ENCODE peak calls at places on chromosomes 1 and 21, in six cellular contexts. One of them, this sample, is unnamed.

GRCh38 chr1:4150262-4150661 is 250.2 kb upstream of the C1orf174 start:
- DNase-seq in cardiac fibroblast: no peak
- DNase-seq in esophagus muscularis mucosa: no peak
- DNase-seq in AG09319: no peak
- DNase-seq in ovary: no peak
- DNase-seq in GM13977: no peak
- DNase-seq in this sample: no peak

GRCh38 chr1:225146478-225146877 is 217.0 kb downstream of the DNAH14 start:
- DNase-seq in AG09319: no peak
- DNase-seq in esophagus muscularis mucosa: no peak
- DNase-seq in ovary: no peak
- DNase-seq in GM13977: no peak
- DNase-seq in cardiac fibroblast: no peak
- DNase-seq in this sample: no peak

GRCh38 chr1:61338899-61339298 is 256.5 kb downstream of the NFIA start:
- DNase-seq in GM13977: no peak
- DNase-seq in ovary: no peak
- DNase-seq in AG09319: no peak
- DNase-seq in cardiac fibroblast: no peak
- DNase-seq in esophagus muscularis mucosa: no peak
- DNase-seq in this sample: no peak

GRCh38 chr1:50976111-50976889 is 6.3 kb downstream of the CDKN2C start:
- DNase-seq in esophagus muscularis mucosa: no peak
- DNase-seq in ovary: no peak
- DNase-seq in GM13977: no peak
- DNase-seq in cardiac fibroblast: no peak
- DNase-seq in AG09319: no peak
- DNase-seq in this sample: no peak

GRCh38 chr1:85544689-85545203 is 35.8 kb upstream of the CCN1 start:
- DNase-seq in esophagus muscularis mucosa: no peak
- DNase-seq in AG09319: no peak
- DNase-seq in GM13977: no peak
- DNase-seq in cardiac fibroblast: peak; percentile 58
- DNase-seq in ovary: no peak
- DNase-seq in this sample: no peak

GRCh38 chr1:200257235-200257634 is 152.6 kb downstream of the ZNF281 start:
- DNase-seq in cardiac fibroblast: no peak
- DNase-seq in GM13977: no peak
- DNase-seq in ovary: no peak
- DNase-seq in AG09319: no peak
- DNase-seq in esophagus muscularis mucosa: no peak
- DNase-seq in this sample: no peak

GRCh38 chr1:163163861-163164582 is 38.7 kb downstream of the RGS5 start:
- DNase-seq in AG09319: no peak
- DNase-seq in ovary: no peak
- DNase-seq in cardiac fibroblast: peak; percentile 69
- DNase-seq in esophagus muscularis mucosa: no peak
- DNase-seq in GM13977: no peak
- DNase-seq in this sample: no peak

GRCh38 chr21:31172328-31172727 is 134.1 kb upstream of the KRTAP19-8 start:
- DNase-seq in GM13977: no peak
- DNase-seq in esophagus muscularis mucosa: no peak
- DNase-seq in AG09319: no peak
- DNase-seq in cardiac fibroblast: no peak
- DNase-seq in ovary: no peak
- DNase-seq in this sample: no peak

GRCh38 chr1:98278055-98278454 is 357.2 kb upstream of the DPYD start:
- DNase-seq in cardiac fibroblast: no peak
- DNase-seq in GM13977: no peak
- DNase-seq in AG09319: no peak
- DNase-seq in esophagus muscularis mucosa: no peak
- DNase-seq in ovary: no peak
- DNase-seq in this sample: no peak

GRCh38 chr1:14782741-14783591 is 184.5 kb downstream of the KAZN start:
- DNase-seq in ovary: no peak
- DNase-seq in cardiac fibroblast: no peak
- DNase-seq in esophagus muscularis mucosa: no peak
- DNase-seq in GM13977: no peak
- DNase-seq in AG09319: no peak
- DNase-seq in this sample: no peak
- TF ChIP-seq CTCF in ovary: no peak
- TF ChIP-seq CTCF in cardiac fibroblast: no peak
- TF ChIP-seq CTCF in esophagus muscularis mucosa: no peak
- TF ChIP-seq CTCF in GM13977: no peak
- TF ChIP-seq CTCF in AG09319: peak; percentile 11
- TF ChIP-seq CTCF in this sample: no peak

GRCh38 chr1:241266121-241266520 is 90.9 kb downstream of the RGS7 start:
- DNase-seq in GM13977: no peak
- DNase-seq in ovary: no peak
- DNase-seq in AG09319: no peak
- DNase-seq in cardiac fibroblast: peak; percentile 42
- DNase-seq in esophagus muscularis mucosa: no peak
- DNase-seq in this sample: no peak

GRCh38 chr1:241270016-241270415 is 87.0 kb downstream of the RGS7 start:
- DNase-seq in ovary: no peak
- DNase-seq in GM13977: no peak
- DNase-seq in cardiac fibroblast: no peak
- DNase-seq in esophagus muscularis mucosa: no peak
- DNase-seq in AG09319: no peak
- DNase-seq in this sample: no peak

GRCh38 chr1:241265428-241265827 is 91.6 kb downstream of the RGS7 start:
- DNase-seq in esophagus muscularis mucosa: no peak
- DNase-seq in GM13977: no peak
- DNase-seq in cardiac fibroblast: peak; percentile 60
- DNase-seq in ovary: no peak
- DNase-seq in AG09319: no peak
- DNase-seq in this sample: no peak

GRCh38 chr1:241271427-241271826 is 85.6 kb downstream of the RGS7 start:
- DNase-seq in AG09319: no peak
- DNase-seq in esophagus muscularis mucosa: no peak
- DNase-seq in GM13977: no peak
- DNase-seq in ovary: no peak
- DNase-seq in cardiac fibroblast: no peak
- DNase-seq in this sample: no peak

DNA sequence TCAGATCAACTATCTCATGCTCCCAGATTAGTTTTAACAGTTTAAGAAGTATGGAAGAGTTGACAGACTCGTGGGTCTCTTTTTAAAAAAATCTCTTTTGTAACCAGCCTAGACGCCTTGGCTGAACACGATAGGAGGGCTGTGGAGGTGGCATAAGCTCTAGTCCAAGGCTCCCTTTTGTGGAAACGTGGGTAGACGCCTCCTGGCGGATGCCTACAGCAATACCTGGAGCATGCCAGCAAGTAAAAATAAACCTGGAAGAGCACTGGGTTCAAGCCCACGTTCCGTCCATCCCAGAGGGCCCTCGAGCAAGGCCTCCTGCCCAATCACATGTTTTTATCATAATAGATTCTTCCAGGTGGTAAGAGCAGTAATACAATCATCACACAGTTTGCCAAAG is 87.9 kb downstream of the RGS7 start:
- DNase-seq in GM13977: no peak
- DNase-seq in AG09319: no peak
- DNase-seq in esophagus muscularis mucosa: no peak
- DNase-seq in cardiac fibroblast: peak; percentile 9
- DNase-seq in ovary: no peak
- DNase-seq in this sample: no peak
- TF ChIP-seq CTCF in GM13977: peak; percentile 7
- TF ChIP-seq CTCF in AG09319: no peak
- TF ChIP-seq CTCF in esophagus muscularis mucosa: no peak
- TF ChIP-seq CTCF in cardiac fibroblast: peak; percentile 21
- TF ChIP-seq CTCF in ovary: no peak
- TF ChIP-seq CTCF in this sample: no peak

GRCh38 chr1:45643978-45644377 is 20.1 kb upstream of the CCDC17 start:
- DNase-seq in ovary: no peak
- DNase-seq in GM13977: no peak
- DNase-seq in esophagus muscularis mucosa: no peak
- DNase-seq in cardiac fibroblast: no peak
- DNase-seq in AG09319: no peak
- DNase-seq in this sample: no peak
- TF ChIP-seq CTCF in ovary: no peak
- TF ChIP-seq CTCF in GM13977: no peak
- TF ChIP-seq CTCF in esophagus muscularis mucosa: no peak
- TF ChIP-seq CTCF in cardiac fibroblast: peak; percentile 4
- TF ChIP-seq CTCF in AG09319: no peak
- TF ChIP-seq CTCF in this sample: no peak

DNA sequence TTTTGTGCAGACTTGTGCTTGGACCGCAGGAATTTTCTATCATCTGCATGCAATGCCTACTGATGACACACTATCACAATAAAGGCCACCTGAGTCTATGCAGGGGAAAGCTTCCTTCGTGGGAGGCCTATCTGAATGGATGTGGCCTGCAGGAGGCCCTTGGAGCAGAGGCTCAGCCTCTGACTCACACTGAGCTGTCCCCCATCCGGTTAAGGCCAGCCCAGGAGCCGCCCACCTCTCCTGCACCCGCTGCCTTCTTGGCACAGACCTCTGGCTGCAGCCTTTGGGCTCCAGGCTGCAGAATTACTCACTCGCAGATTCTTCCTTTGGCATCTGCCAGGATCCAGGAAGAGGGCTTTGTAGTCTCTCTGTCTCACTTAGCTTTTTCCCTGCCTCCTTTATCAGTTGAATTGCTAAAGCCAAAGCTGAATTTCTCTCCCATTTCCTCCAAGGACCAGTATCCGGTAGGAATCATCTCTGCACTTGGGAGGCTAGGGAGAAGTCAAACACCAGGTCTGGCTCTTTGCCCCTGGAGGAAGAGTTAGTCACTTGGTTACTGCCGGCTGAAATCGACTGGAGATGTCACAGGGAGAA is 65.1 kb upstream of the JUN start:
- DNase-seq in AG09319: peak; percentile 57
- DNase-seq in ovary: peak; percentile 66
- DNase-seq in GM13977: no peak
- DNase-seq in esophagus muscularis mucosa: no peak
- DNase-seq in cardiac fibroblast: peak; percentile 99
- DNase-seq in this sample: no peak
- TF ChIP-seq CTCF in AG09319: peak; percentile 9
- TF ChIP-seq CTCF in ovary: no peak
- TF ChIP-seq CTCF in GM13977: no peak
- TF ChIP-seq CTCF in esophagus muscularis mucosa: no peak
- TF ChIP-seq CTCF in cardiac fibroblast: peak; percentile 30
- TF ChIP-seq CTCF in this sample: no peak